ENCODE peak calls at places on chromosomes 11 and 22, in seven cellular contexts. D is endothelial cell, I is NCI-H1105, N is ACHN, G is fibroblast of the conjunctiva, V is kidney glomerular epithelial cell, Q is GM04504. W is an unnamed sample.

GRCh38 chr11:108906329-108906728 is 241.5 kb downstream of the DDX10 start:
- DNase-seq in D (no peak), G (peak), N (no peak), V (peak), I (no peak), Q (no peak), W (peak)

GRCh38 chr11:6096417-6096816 is 11.1 kb upstream of the OR56B4 start:
- DNase-seq in I (no peak), D (no peak), Q (no peak), N (no peak), G (no peak), V (no peak), W (no peak)

GRCh38 chr11:77501748-77502147 is 27.9 kb upstream of the PAK1 start:
- DNase-seq in G (no peak), V (no peak), I (no peak), D (no peak), N (no peak), Q (no peak), W (no peak)

GRCh38 chr22:33971561-33971961 is 51.3 kb upstream of the LARGE1 start:
- DNase-seq in Q (no peak), I (no peak), D (no peak), V (peak), N (no peak), G (no peak), W (no peak)

GRCh38 chr11:109726061-109726460 is 304.1 kb downstream of the C11orf87 start:
- DNase-seq in Q (no peak), N (no peak), I (no peak), G (no peak), V (no peak), D (no peak), W (no peak)

GRCh38 chr22:38706101-38706884 is 549 bp downstream of the GTPBP1 start:
- DNase-seq in G (no peak), I (peak), D (peak), N (peak), Q (peak), V (no peak), W (peak)

GRCh38 chr11:2752204-2752772 is 52.5 kb upstream of the KCNQ1OT1 start:
- DNase-seq in V (peak), I (no peak), G (no peak), Q (no peak), D (no peak), N (peak), W (peak)

GRCh38 chr11:107549253-107549953 is 16.1 kb downstream of the ALKBH8 start:
- DNase-seq in Q (no peak), N (peak), V (peak), I (peak), G (no peak), D (no peak), W (peak)

GRCh38 chr11:17354070-17354924 is 2.7 kb downstream of the NCR3LG1 start:
- DNase-seq in G (peak), Q (peak), V (peak), I (peak), N (peak), D (peak), W (peak)

GRCh38 chr22:23047265-23047664 is 23.1 kb upstream of the GNAZ start:
- DNase-seq in N (no peak), G (no peak), D (no peak), V (no peak), Q (no peak), I (no peak), W (no peak)

GRCh38 chr11:75031224-75031753 is 42.6 kb downstream of the NEU3 start:
- DNase-seq in D (no peak), G (peak), V (peak), I (no peak), Q (peak), N (peak), W (peak)

GRCh38 chr11:45556851-45557707 is 108.3 kb downstream of the CHST1 start:
- DNase-seq in N (no peak), D (no peak), G (peak), V (no peak), Q (no peak), I (no peak), W (peak)

GRCh38 chr22:45179276-45180049 is 15.7 kb downstream of the NUP50 start:
- DNase-seq in D (no peak), I (no peak), G (no peak), Q (no peak), V (no peak), N (no peak), W (no peak)

GRCh38 chr11:70759846-70760245 is 361.5 kb downstream of the CTTN start:
- DNase-seq in I (no peak), Q (no peak), D (no peak), G (no peak), N (no peak), V (no peak), W (peak)

GRCh38 chr22:33227791-33228190 is 169.6 kb upstream of the SYN3 start:
- DNase-seq in Q (no peak), V (no peak), D (no peak), I (no peak), N (no peak), G (no peak), W (no peak)

GRCh38 chr11:44611687-44612437 is 46.4 kb downstream of the CD82 start:
- DNase-seq in V (no peak), D (no peak), Q (no peak), I (no peak), G (no peak), N (no peak), W (peak)

GRCh38 chr11:119486016-119486415 is 63.0 kb upstream of the THY1 start:
- DNase-seq in N (no peak), G (no peak), D (no peak), I (no peak), Q (no peak), V (no peak), W (no peak)

GRCh38 chr11:128409476-128409875 is 177.9 kb downstream of the ETS1 start:
- DNase-seq in Q (no peak), G (no peak), V (no peak), N (no peak), D (no peak), I (no peak), W (no peak)

GRCh38 chr11:68141247-68142027 is 20.2 kb upstream of the CHKA start:
- DNase-seq in Q (no peak), G (no peak), I (no peak), N (no peak), D (no peak), V (no peak), W (no peak)

GRCh38 chr22:38205261-38206128 is 3.7 kb downstream of the MAFF start:
- DNase-seq in V (no peak), N (no peak), D (no peak), G (peak), I (no peak), Q (peak), W (peak)

GRCh38 chr11:40054631-40055030 is 1404.8 kb downstream of the LRRC4C start:
- DNase-seq in N (peak), D (no peak), V (peak), G (no peak), I (no peak), Q (no peak), W (no peak)

GRCh38 chr11:10490032-10490397 is 35.0 kb downstream of the AMPD3 start:
- DNase-seq in N (no peak), V (no peak), Q (no peak), I (no peak), G (no peak), D (no peak), W (no peak)

GRCh38 chr11:130448416-130449068 is at the start of gene ADAMTS15:
- DNase-seq in G (peak), N (peak), I (peak), V (peak), Q (no peak), D (peak), W (peak)

GRCh38 chr11:59102259-59102765 is 4.7 kb upstream of the FAM111B start:
- DNase-seq in D (peak), V (peak), Q (no peak), I (no peak), N (peak), G (peak), W (peak)

GRCh38 chr11:130160460-130161090 is 993 bp downstream of the ST14 start:
- DNase-seq in I (peak), V (no peak), N (no peak), Q (no peak), D (no peak), G (no peak), W (no peak)

GRCh38 chr11:72243173-72243566 is 806 bp downstream of the PHOX2A start:
- DNase-seq in Q (no peak), V (no peak), G (no peak), N (no peak), D (no peak), I (no peak), W (no peak)

GRCh38 chr11:32069361-32070058 is 21.4 kb upstream of the RCN1 start:
- DNase-seq in N (no peak), I (no peak), Q (no peak), G (no peak), D (no peak), V (no peak), W (no peak)

GRCh38 chr11:2862950-2863618 is 22.5 kb downstream of the CDKN1C start:
- DNase-seq in V (no peak), Q (no peak), D (no peak), N (no peak), I (no peak), G (no peak), W (no peak)

GRCh38 chr11:18790820-18791174 is 801 bp downstream of the PTPN5 start:
- DNase-seq in D (no peak), N (no peak), I (no peak), Q (no peak), V (no peak), G (no peak), W (peak)